ENCODE peak calls at places on chromosomes 1 and 21, in nine cellular contexts. Q is GM19239; O is HTR-8/SVneo; I is stimulated activated CD8-positive, alpha-beta memory T cell treated with anti-CD3 and anti-CD28 coated beads, Interleukin-15, amount 100 ng/mL, for 48 hours; D is C1 segment of cervical spinal cord; T is foreskin fibroblast; X is activated gamma-delta T cell treated with Interleukin-2 at 50 U/mL for 16 hours; W is GF-D8; S is naive thymus-derived CD4-positive, alpha-beta T cell. U is an unnamed sample.

GRCh38 chr1:167090289-167090942 is at the start of gene GPA33:
- DNase-seq in Q (no peak), O (no peak), I (no peak), D (no peak), T (no peak), X (peak), W (no peak), S (peak), U (peak)

GRCh38 chr1:174040387-174040786 is 18.2 kb upstream of the RC3H1 start:
- DNase-seq in Q (no peak), O (peak), I (no peak), D (no peak), T (peak), X (no peak), W (no peak), S (no peak), U (no peak)

GRCh38 chr1:83055391-83056170 is 943.4 kb downstream of the TTLL7 start:
- DNase-seq in Q (no peak), O (no peak), I (no peak), D (no peak), T (no peak), X (no peak), W (no peak), S (no peak), U (no peak)

GRCh38 chr1:240591552-240591951 is 20.4 kb downstream of the GREM2 start:
- DNase-seq in Q (no peak), O (no peak), I (no peak), D (no peak), T (no peak), X (no peak), W (no peak), S (no peak), U (no peak)

GRCh38 chr21:43733529-43734071 is 14.7 kb downstream of the PDXK start:
- DNase-seq in Q (no peak), O (no peak), I (no peak), D (no peak), T (peak), X (no peak), W (no peak), S (no peak), U (no peak)

GRCh38 chr1:29332204-29332603 is 95.9 kb downstream of the PTPRU start:
- DNase-seq in Q (no peak), O (no peak), I (no peak), D (no peak), T (peak), X (no peak), W (peak), S (no peak), U (peak)

GRCh38 chr1:240170245-240170644 is 78.6 kb downstream of the FMN2 start:
- DNase-seq in Q (no peak), O (no peak), I (no peak), D (no peak), T (no peak), X (no peak), W (no peak), S (no peak), U (no peak)

GRCh38 chr1:13583964-13584791 is 546 bp downstream of the PDPN start:
- DNase-seq in Q (no peak), O (peak), I (no peak), D (peak), T (no peak), X (no peak), W (no peak), S (no peak), U (no peak)

GRCh38 chr1:53625766-53626520 is 113.0 kb downstream of the GLIS1 start:
- DNase-seq in Q (no peak), O (no peak), I (no peak), D (no peak), T (no peak), X (no peak), W (no peak), S (no peak), U (no peak)

GRCh38 chr1:234484991-234485739 is 6.2 kb upstream of the TARBP1 start:
- DNase-seq in Q (no peak), O (no peak), I (no peak), D (no peak), T (no peak), X (no peak), W (no peak), S (no peak), U (no peak)